ENCODE peak calls at places on chromosomes 13 and 19, in four cellular contexts. E, X, S and V are unnamed samples.

GRCh38 chr19:18377026-18377425 is 8.9 kb upstream of the GDF15 start:
- DNase-seq in E (no peak), X (no peak), S (no peak), V (no peak)

GRCh38 chr19:17054746-17055145 is 20.5 kb downstream of the HAUS8 start:
- DNase-seq in E (no peak), X (no peak), S (no peak), V (no peak)

GRCh38 chr19:45442927-45443461 is 19.3 kb upstream of the ERCC1 start:
- DNase-seq in E (no peak), X (no peak), S (no peak), V (no peak)

GRCh38 chr19:47433121-47433520 is 13.8 kb upstream of the MEIS3 start:
- DNase-seq in E (no peak), X (no peak), S (no peak), V (no peak)

GRCh38 chr13:79989251-79989661 is 351.7 kb downstream of the SPRY2 start:
- DNase-seq in E (no peak), X (no peak), S (no peak), V (no peak)

GRCh38 chr13:108193806-108194205 is 21.5 kb downstream of the LIG4 start:
- DNase-seq in E (no peak), X (no peak), S (no peak), V (no peak)

GRCh38 chr19:34667349-34668076 is 9.4 kb downstream of the SCGB2B2 start:
- DNase-seq in E (no peak), X (no peak), S (no peak), V (peak)

GRCh38 chr13:110273254-110273653 is 33.7 kb downstream of the COL4A1 start:
- DNase-seq in E (no peak), X (no peak), S (no peak), V (no peak)

GRCh38 chr19:15195987-15196682 is 4.7 kb downstream of the NOTCH3 start:
- DNase-seq in E (no peak), X (peak), S (no peak), V (no peak)

GRCh38 chr19:38266981-38267597 is 2.7 kb downstream of the SPINT2 start:
- DNase-seq in E (no peak), X (peak), S (no peak), V (peak)

GRCh38 chr19:30227661-30228112 is 144.5 kb upstream of the ZNF536 start:
- DNase-seq in E (peak), X (peak), S (no peak), V (peak)

GRCh38 chr13:98187862-98188261 is 10.8 kb upstream of the RNF113B start:
- DNase-seq in E (no peak), X (no peak), S (no peak), V (no peak)

GRCh38 chr13:99250977-99251825 is 7.0 kb downstream of the GPR18 start:
- DNase-seq in E (no peak), X (no peak), S (no peak), V (no peak)

GRCh38 chr19:8831832-8832131 is 322 bp downstream of the ZNF558 start:
- DNase-seq in E (peak), X (no peak), S (no peak), V (no peak)

GRCh38 chr13:113922412-113923118 is 51.3 kb downstream of the C13orf46 start:
- DNase-seq in E (no peak), X (no peak), S (no peak), V (no peak)

GRCh38 chr13:32553720-32554119 is 15.1 kb upstream of the N4BP2L2 start:
- DNase-seq in E (no peak), X (no peak), S (no peak), V (no peak)

GRCh38 chr19:35704218-35704617 is at the start of gene ZBTB32:
- DNase-seq in E (no peak), X (no peak), S (no peak), V (no peak)

GRCh38 chr13:102555914-102556553 is 40.8 kb upstream of the TPP2 start:
- DNase-seq in E (peak), X (peak), S (no peak), V (peak)

GRCh38 chr13:49444517-49445395 is 682 bp downstream of the SETDB2 start:
- DNase-seq in E (no peak), X (no peak), S (peak), V (peak)

GRCh38 chr13:80012281-80012680 is 328.6 kb downstream of the SPRY2 start:
- DNase-seq in E (no peak), X (no peak), S (no peak), V (no peak)

GRCh38 chr13:47241446-47241845 is 344.6 kb upstream of the HTR2A start:
- DNase-seq in E (no peak), X (no peak), S (no peak), V (no peak)

GRCh38 chr13:49641810-49642291 is 13.5 kb downstream of the ARL11 start:
- DNase-seq in E (no peak), X (no peak), S (no peak), V (no peak)

GRCh38 chr19:33622505-33622808 is 704 bp downstream of the CHST8 start:
- DNase-seq in E (no peak), X (no peak), S (no peak), V (no peak)

GRCh38 chr19:15265849-15266248 is 33.6 kb upstream of the EPHX3 start:
- DNase-seq in E (no peak), X (no peak), S (no peak), V (no peak)

GRCh38 chr13:30153871-30154426 is 153.4 kb downstream of the KATNAL1 start:
- DNase-seq in E (no peak), X (no peak), S (no peak), V (no peak)

GRCh38 chr13:102904408-102904862 is 58.6 kb downstream of the ERCC5 start:
- DNase-seq in E (no peak), X (no peak), S (no peak), V (no peak)

GRCh38 chr19:36125557-36125956 is 10.3 kb downstream of the TBCB start:
- DNase-seq in E (no peak), X (no peak), S (no peak), V (no peak)

GRCh38 chr19:13060964-13061927 is 41.4 kb downstream of the LYL1 start:
- DNase-seq in E (peak), X (peak), S (peak), V (peak)

GRCh38 chr19:6521718-6522646 is 8.8 kb upstream of the TNFSF9 start:
- DNase-seq in E (no peak), X (no peak), S (peak), V (no peak)

GRCh38 chr19:28170066-28170465 is 1042.9 kb downstream of the UQCRFS1 start:
- DNase-seq in E (no peak), X (no peak), S (no peak), V (no peak)

GRCh38 chr13:72782717-72783116 is 784 bp downstream of the PIBF1 start:
- DNase-seq in E (no peak), X (no peak), S (no peak), V (no peak)

GRCh38 chr13:109666656-109667448 is 119.5 kb downstream of the IRS2 start:
- DNase-seq in E (no peak), X (no peak), S (no peak), V (no peak)

GRCh38 chr19:33290082-33290815 is 12.1 kb downstream of the CEBPA start:
- DNase-seq in E (no peak), X (no peak), S (no peak), V (no peak)

GRCh38 chr13:113560645-113561416 is 23.7 kb upstream of the TFDP1 start:
- DNase-seq in E (peak), X (no peak), S (no peak), V (no peak)

GRCh38 chr13:51861728-51862300 is at the start of gene CCDC70:
- DNase-seq in E (no peak), X (no peak), S (no peak), V (no peak)

GRCh38 chr19:50383307-50383851 is 768 bp upstream of the POLD1 start:
- DNase-seq in E (no peak), X (no peak), S (no peak), V (no peak)

GRCh38 chr13:91950803-91951202 is 552.4 kb downstream of the GPC5 start:
- DNase-seq in E (no peak), X (no peak), S (no peak), V (no peak)

GRCh38 chr13:27481766-27482165 is 31.4 kb upstream of the MTIF3 start:
- DNase-seq in E (peak), X (peak), S (no peak), V (peak)

GRCh38 chr19:41189425-41190065 is 3.5 kb upstream of the CYP2S1 start:
- DNase-seq in E (peak), X (no peak), S (no peak), V (no peak)

GRCh38 chr13:90868321-90868920 is 479.1 kb upstream of the MIR17HG start:
- DNase-seq in E (no peak), X (peak), S (no peak), V (peak)

GRCh38 chr19:1253514-1254080 is 5.2 kb downstream of the MIDN start:
- DNase-seq in E (no peak), X (no peak), S (no peak), V (peak)
- TF ChIP-seq ZNF274 in E (no peak), X (no peak), S (no peak), V (no peak)

GRCh38 chr13:65595881-65596280 is 1634.3 kb downstream of the PCDH9 start:
- DNase-seq in E (no peak), X (no peak), S (no peak), V (no peak)

GRCh38 chr13:65593298-65593874 is 1636.8 kb downstream of the PCDH9 start:
- DNase-seq in E (no peak), X (no peak), S (no peak), V (no peak)

GRCh38 chr13:65592757-65593156 is 1637.4 kb downstream of the PCDH9 start:
- DNase-seq in E (no peak), X (no peak), S (no peak), V (no peak)

GRCh38 chr13:65597839-65598818 is 1632.0 kb downstream of the PCDH9 start:
- DNase-seq in E (no peak), X (no peak), S (no peak), V (no peak)

DNA sequence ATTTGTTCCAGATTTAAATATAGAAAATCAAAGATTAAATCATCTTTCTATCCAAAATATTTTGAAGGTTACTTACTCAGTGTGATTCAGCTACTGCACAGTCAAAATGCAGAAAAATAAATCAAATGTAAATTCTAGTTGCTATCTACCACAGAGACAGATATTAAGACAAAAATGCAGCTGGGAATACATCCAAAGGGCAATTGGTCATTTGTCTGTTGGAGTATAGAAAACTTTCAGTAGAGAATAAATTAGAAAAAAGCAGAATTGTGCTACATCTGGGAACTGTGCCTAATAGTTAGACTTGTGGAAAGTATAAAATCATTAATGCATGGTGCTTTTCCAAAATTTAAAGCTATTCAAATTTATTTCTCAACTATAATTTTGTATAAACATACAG is 1635.9 kb downstream of the PCDH9 start:
- DNase-seq in E (no peak), X (no peak), S (no peak), V (no peak)
- TF ChIP-seq ZNF274 in E (no peak), X (no peak), S (no peak), V (no peak)

GRCh38 chr13:46134961-46135522 is 30.2 kb upstream of the CPB2 start:
- DNase-seq in E (no peak), X (peak), S (no peak), V (peak)
- TF ChIP-seq ZNF274 in E (no peak), X (no peak), S (no peak), V (no peak)

GRCh38 chr19:1213391-1214286 is 8.1 kb downstream of the STK11 start:
- DNase-seq in E (no peak), X (no peak), S (peak), V (no peak)
- TF ChIP-seq ZNF274 in E (no peak), X (no peak), S (no peak), V (no peak)

GRCh38 chr13:45833242-45833641 is 18.3 kb downstream of the SIAH3 start:
- DNase-seq in E (no peak), X (no peak), S (no peak), V (no peak)
- TF ChIP-seq ZNF274 in E (no peak), X (no peak), S (no peak), V (no peak)

DNA sequence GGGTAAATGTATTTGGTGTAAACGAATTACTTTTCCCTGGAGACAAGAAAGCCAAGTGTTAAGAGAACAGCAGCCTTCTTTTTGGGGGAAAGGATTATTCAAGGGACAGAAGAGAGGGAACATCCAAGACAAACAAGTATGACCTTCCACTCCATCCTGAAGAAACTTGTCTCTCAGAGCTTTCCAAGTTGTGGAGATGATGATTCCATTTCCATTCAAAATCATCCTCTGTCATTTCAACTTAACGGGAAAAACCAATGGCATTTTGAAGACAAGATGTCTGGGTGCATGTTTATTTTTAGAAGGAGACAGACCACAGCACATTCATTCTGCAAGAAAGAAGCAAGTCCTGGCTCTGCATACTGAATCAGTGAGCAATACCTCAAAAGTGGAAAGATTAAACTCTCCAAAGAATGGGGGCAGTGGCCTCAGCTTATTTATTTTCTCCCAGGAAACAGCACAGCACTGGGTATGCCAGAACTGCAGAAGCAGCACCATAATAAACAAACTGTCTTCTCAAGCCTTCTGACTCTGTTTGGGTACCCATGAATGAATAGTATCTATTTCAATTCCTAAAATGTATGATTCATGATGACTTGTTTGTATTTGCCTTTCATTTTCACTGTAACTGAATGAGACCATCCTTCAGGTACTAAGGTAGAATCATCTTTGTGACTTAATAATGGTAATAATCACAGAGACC is 541.0 kb downstream of the RFC3 start:
- DNase-seq in E (no peak), X (no peak), S (no peak), V (no peak)
- TF ChIP-seq ZNF274 in E (no peak), X (no peak), S (no peak), V (no peak)

GRCh38 chr13:24648983-24649684 is 31.1 kb upstream of the ATP12A start:
- DNase-seq in E (no peak), X (no peak), S (no peak), V (no peak)
- TF ChIP-seq ZNF274 in E (no peak), X (no peak), S (no peak), V (no peak)

DNA sequence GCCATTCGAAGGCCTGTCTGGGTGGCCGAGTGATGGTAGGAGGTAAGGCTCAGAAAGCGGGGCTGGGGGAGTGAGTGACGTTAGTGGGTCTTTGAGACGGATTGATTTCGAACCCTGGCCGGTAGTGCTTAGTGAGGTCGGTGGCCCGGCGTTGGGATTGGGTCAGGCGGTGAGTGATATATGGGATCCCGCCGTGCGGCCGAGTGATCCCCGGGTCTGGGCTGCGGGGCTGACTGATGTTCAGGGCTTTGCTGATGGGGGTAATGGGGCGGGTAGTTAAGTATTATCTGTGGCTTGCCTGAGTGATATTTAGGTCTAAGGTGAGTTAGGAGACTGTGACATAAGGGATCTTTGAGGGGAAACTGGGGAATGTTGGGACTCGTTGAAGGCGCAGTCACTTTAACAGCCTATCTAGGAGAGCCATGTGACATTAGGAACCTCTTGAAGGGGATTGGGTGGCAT is 446 bp downstream of the PSMC4 start:
- DNase-seq in E (no peak), X (no peak), S (no peak), V (no peak)
- TF ChIP-seq ZNF274 in E (no peak), X (no peak), S (no peak), V (no peak)

GRCh38 chr19:53978975-53979801 is 12.2 kb upstream of the CACNG6 start:
- DNase-seq in E (no peak), X (no peak), S (no peak), V (no peak)
- TF ChIP-seq ZNF274 in E (no peak), X (no peak), S (no peak), V (no peak)

DNA sequence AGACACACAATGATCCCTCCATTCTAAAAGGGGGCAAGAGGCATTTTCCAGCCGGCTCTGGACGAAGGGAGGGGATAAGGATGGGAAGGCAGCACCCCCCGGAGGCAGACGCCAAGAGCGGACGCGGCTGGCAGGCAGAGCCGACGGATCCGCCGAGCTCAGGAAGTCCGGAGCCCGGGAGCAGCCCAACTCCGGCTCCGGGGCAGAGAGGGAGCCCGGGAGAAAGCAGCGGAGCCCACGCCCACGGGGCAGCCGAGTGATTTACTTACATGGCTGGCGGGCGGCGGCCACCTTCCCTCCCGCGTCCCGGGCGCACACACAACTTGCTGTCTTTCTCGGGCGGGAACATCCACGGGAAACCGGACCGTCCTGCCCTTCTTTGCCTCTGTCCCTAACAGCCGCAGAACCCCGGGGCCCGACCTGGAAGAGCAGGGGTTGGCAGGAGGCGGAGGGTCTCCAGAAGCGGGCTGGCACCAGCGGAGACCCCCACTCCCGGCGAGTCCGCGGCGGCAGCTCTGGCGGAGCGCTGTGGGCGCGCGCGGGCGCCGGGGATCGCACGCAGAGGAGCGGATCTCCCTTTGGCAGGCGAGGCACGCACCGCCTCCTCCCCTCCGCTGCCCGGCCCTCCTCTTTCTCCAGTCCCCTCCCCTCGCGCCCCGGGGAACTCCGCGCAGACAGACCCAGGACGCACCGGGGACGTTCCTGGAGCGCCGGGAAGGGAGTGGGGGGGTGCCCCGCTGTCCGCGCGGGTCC is at the start of gene LHFPL6:
- DNase-seq in E (peak), X (no peak), S (no peak), V (peak)
- TF ChIP-seq ZNF274 in E (no peak), X (no peak), S (no peak), V (no peak)